ENCODE peak calls at places on chromosomes 2 and 18, in six cellular contexts. B is stimulated activated CD4-positive, alpha-beta T cell treated with anti-CD3 and anti-CD28 coated beads, Interleukin-15, amount 100 ng/mL, for 1 hour; D is dermis blood vessel endothelial cell; H is pancreas; N is KBM-7; C is HTR-8/SVneo. I is an unnamed sample.

GRCh38 chr2:171712051-171712450 is 24.8 kb downstream of the DYNC1I2 start:
- DNase-seq in B (no peak), C (peak; percentile 57), H (no peak), D (peak; percentile 90), N (peak; percentile 30), I (no peak)

GRCh38 chr2:70516596-70516995 is 37.0 kb downstream of the TGFA start:
- DNase-seq in B (no peak), D (no peak), H (no peak), N (no peak), C (peak; percentile 65), I (no peak)

GRCh38 chr2:219684721-219685689 is 57.6 kb downstream of the SLC4A3 start:
- DNase-seq in B (no peak), D (peak; percentile 15), N (no peak), H (peak; percentile 81), C (no peak), I (peak; percentile 78)

GRCh38 chr2:151162185-151162584 is 99.5 kb downstream of the RBM43 start:
- DNase-seq in C (peak; percentile 18), D (peak; percentile 3), H (no peak), B (no peak), N (no peak), I (no peak)

GRCh38 chr2:216918088-216918680 is 58.3 kb upstream of the TNP1 start:
- DNase-seq in D (peak; percentile 28), N (no peak), C (peak; percentile 50), H (no peak), B (no peak), I (no peak)

GRCh38 chr2:213980883-213981282 is 430.0 kb upstream of the VWC2L start:
- DNase-seq in H (no peak), B (no peak), C (no peak), D (peak; percentile 28), N (no peak), I (no peak)

GRCh38 chr2:205650450-205650849 is 31.9 kb upstream of the NRP2 start:
- DNase-seq in B (no peak), C (no peak), H (no peak), D (peak; percentile 56), N (no peak), I (peak; percentile 21)

GRCh38 chr2:10028988-10029874 is 14.1 kb upstream of the KLF11 start:
- DNase-seq in N (peak; percentile 96), D (peak; percentile 44), H (no peak), B (no peak), C (no peak), I (no peak)

GRCh38 chr2:217740796-217741195 is 262.0 kb downstream of the TNS1 start:
- DNase-seq in H (no peak), D (no peak), B (no peak), N (no peak), C (no peak), I (no peak)

GRCh38 chr2:215826838-215827441 is 186.4 kb downstream of the MREG start:
- DNase-seq in B (no peak), H (no peak), C (no peak), D (no peak), N (no peak), I (no peak)

GRCh38 chr18:5963267-5963666 is 67.9 kb upstream of the TMEM200C start:
- DNase-seq in C (no peak), B (no peak), D (no peak), H (no peak), N (no peak), I (no peak)